ENCODE peak calls at places on chromosomes 12 and 14, in four cellular contexts. E is dorsolateral prefrontal cortex, U is sigmoid colon, I is skeletal muscle cell. T is an unnamed sample.

GRCh38 chr14:103023881-103024473 is 33.4 kb downstream of the CDC42BPB start:
- DNase-seq in E (no peak), U (no peak), I (peak; percentile 53), T (no peak)

GRCh38 chr14:91308337-91308736 is 63.8 kb upstream of the GPR68 start:
- DNase-seq in E (no peak), U (no peak), I (no peak), T (no peak)

GRCh38 chr14:96287856-96288255 is 31.8 kb downstream of the BDKRB1 start:
- DNase-seq in E (no peak), U (no peak), I (no peak), T (no peak)

GRCh38 chr12:53298154-53298553 is 1.3 kb upstream of the MYG1 start:
- DNase-seq in E (no peak), U (no peak), I (peak; percentile 50), T (no peak)

GRCh38 chr12:118190266-118190665 is 54.3 kb downstream of the PEBP1 start:
- DNase-seq in E (no peak), U (no peak), I (no peak), T (no peak)

GRCh38 chr12:5459051-5459782 is 27.3 kb downstream of the NTF3 start:
- DNase-seq in E (no peak), U (no peak), I (no peak), T (no peak)

GRCh38 chr14:89444536-89445125 is 27.6 kb upstream of the FOXN3 start:
- DNase-seq in E (no peak), U (peak; percentile 34), I (no peak), T (no peak)

GRCh38 chr12:95100264-95101190 is 27.1 kb upstream of the NR2C1 start:
- DNase-seq in E (no peak), U (no peak), I (no peak), T (no peak)

GRCh38 chr12:21751517-21751916 is 23.0 kb downstream of the KCNJ8 start:
- DNase-seq in E (no peak), U (no peak), I (peak; percentile 72), T (peak; percentile 13)

GRCh38 chr12:67034110-67034879 is 234.9 kb upstream of the CAND1 start:
- DNase-seq in E (no peak), U (no peak), I (no peak), T (no peak)

GRCh38 chr14:92373336-92373735 is 50.4 kb downstream of the SLC24A4 start:
- DNase-seq in E (no peak), U (no peak), I (no peak), T (no peak)

GRCh38 chr14:61565181-61565580 is 130.1 kb upstream of the HIF1A start:
- DNase-seq in E (no peak), U (no peak), I (no peak), T (no peak)

GRCh38 chr14:95943699-95944098 is 67.1 kb downstream of the TUNAR start:
- DNase-seq in E (no peak), U (no peak), I (no peak), T (no peak)

DNA sequence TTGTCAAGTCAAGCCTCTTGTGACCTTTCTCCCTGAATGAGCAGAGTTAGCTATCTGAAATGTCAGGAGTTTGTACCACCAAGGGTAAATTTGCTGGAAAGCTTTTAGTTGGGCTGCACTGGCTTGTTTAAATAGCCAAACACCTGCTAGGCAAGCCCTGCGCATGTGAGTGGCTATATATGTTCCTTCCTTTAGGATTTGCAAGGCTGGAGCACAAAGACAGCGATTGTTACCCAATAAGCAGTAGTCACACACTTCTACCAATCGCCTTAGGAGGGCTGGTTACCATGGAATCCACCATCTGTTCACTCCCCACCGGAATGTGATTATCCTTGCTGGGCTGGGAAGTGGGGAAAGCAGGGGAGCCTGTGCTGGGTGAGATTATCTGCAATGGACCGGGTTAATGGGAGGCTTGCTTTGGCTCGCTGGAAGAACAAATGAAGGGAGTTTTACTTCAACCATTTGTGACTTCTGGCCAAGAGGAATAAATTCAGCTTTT is 102.5 kb downstream of the FGD4 start:
- DNase-seq in E (peak; percentile 61), U (no peak), I (peak; percentile 47), T (no peak)
- H3K4me3 ChIP-seq in E (peak overlapping the region; percentile 58), U (no peak overlapping the region), I (peak overlapping the region; percentile 30), T (no peak overlapping the region)

GRCh38 chr14:23181946-23182345 is 1.5 kb downstream of the SLC7A8 start:
- DNase-seq in E (no peak), U (no peak), I (no peak), T (no peak)

GRCh38 chr14:23185046-23185445 is 1.6 kb upstream of the SLC7A8 start:
- DNase-seq in E (no peak), U (no peak), I (no peak), T (no peak)

GRCh38 chr14:23183076-23183475 is 384 bp downstream of the SLC7A8 start:
- DNase-seq in E (no peak), U (no peak), I (no peak), T (no peak)

GRCh38 chr14:23182372-23183014 is 967 bp downstream of the SLC7A8 start:
- DNase-seq in E (peak; percentile 77), U (no peak), I (no peak), T (peak; percentile 86)

DNA sequence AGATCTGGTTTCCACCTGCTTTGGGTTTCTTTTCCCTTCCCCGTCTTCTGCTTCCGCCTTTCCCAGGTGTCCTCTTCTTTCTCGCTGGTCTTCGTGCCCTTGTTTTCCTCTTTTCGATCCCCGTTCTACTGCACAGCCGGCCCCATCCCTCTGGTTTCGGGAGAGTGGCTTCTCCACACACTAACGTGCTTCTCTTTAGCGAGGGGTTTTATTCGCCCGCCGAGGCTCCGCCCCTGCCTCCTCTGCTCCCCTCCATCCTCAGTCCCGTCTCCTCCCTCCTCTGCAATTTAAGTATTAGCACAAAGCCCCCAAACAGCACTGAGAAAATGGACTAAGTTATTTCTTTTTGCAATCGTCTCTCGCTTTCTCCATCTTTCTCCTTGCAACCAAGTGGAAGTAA is at the start of gene SLC7A8:
- DNase-seq in E (peak; percentile 76), U (peak; percentile 82), I (no peak), T (peak; percentile 79)
- H3K4me3 ChIP-seq in E (peak within 1 kb of the TSS; percentile 49), U (peak within 1 kb of the TSS; percentile 36), I (peak within 1 kb of the TSS; percentile 30), T (peak within 1 kb of the TSS; percentile 51)

DNA sequence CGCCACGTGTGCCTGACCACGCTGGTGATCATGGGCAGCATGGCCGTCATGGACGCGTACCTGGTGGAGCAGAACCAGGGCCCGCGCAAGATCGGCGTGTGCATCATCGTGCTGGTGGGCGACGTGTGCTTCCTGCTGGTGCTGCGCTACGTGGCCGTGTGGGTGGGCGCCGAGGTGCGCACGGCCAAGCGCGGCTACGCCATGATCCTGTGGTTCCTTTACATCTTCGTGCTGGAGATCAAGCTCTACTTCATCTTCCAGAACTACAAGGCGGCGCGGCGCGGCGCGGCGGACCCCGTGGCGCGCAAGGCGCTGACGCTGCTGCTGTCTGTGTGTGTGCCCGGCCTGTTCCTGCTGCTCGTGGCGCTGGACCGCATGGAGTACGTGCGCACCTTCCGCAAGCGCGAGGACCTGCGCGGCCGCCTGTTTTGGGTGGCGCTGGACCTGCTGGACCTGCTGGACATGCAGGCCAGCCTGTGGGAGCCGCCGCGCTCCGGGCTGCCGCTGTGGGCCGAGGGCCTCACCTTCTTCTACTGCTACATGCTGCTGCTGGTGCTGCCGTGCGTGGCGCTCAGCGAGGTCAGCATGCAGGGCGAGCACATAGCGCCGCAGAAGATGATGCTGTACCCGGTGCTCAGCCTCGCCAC is 2.6 kb downstream of the TMEM121 start:
- DNase-seq in E (no peak), U (no peak), I (no peak), T (no peak)
- H3K4me3 ChIP-seq in E (peak overlapping the region; percentile 81), U (no peak overlapping the region), I (peak overlapping the region; percentile 70), T (peak overlapping the region; percentile 57)

GRCh38 chr12:77940566-77940965 is 109.9 kb downstream of the NAV3 start:
- DNase-seq in E (no peak), U (no peak), I (no peak), T (no peak)
- H3K4me3 ChIP-seq in E (no peak overlapping the region), U (no peak overlapping the region), I (peak overlapping the region; percentile 43), T (no peak overlapping the region)

GRCh38 chr14:70257526-70257925 is 68.8 kb upstream of the SLC8A3 start:
- DNase-seq in E (no peak), U (no peak), I (no peak), T (no peak)

GRCh38 chr14:70259420-70259819 is 70.7 kb upstream of the SLC8A3 start:
- DNase-seq in E (no peak), U (no peak), I (no peak), T (no peak)

DNA sequence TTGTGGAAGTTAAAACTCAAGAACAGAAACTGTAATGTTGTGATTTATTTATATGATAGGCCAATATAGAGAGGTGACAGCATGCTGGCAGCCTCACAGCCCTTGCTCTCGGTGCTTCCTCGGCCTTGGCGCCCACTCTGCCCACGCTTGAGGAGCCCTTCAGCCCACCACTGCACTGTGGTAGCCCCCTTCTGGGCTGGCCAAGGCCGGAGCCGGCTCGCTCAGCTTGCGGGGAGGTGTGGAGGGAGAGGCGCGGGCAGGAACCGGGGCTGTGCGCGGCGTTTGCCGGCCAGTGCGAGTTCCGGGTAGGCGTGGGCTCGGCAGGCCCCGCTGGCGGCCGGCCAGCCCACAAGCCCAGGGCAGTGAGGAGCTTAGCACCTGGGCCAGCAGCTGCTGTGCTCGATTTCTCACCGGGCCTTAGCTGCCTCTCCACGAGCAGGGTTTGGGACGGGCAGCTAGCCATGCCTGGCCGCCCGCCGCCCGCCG is 65.8 kb upstream of the SLC8A3 start:
- DNase-seq in E (no peak), U (no peak), I (peak; percentile 5), T (peak; percentile 20)
- H3K4me3 ChIP-seq in E (peak overlapping the region; percentile 43), U (peak overlapping the region; percentile 12), I (peak overlapping the region; percentile 50), T (peak overlapping the region; percentile 28)

T was measured in prostate gland.